ENCODE peak calls at places on chromosomes 2 and 18, in six cellular contexts. H is PC-3, Y is neuronal stem cell, P is IMR-90, Z is SK-N-SH, T is OCI-LY7. X is an unnamed sample.

GRCh38 chr2:15588329-15588919 is 3.2 kb upstream of the DDX1 start:
- DNase-seq in H (peak), Y (peak), P (peak), Z (peak), T (peak), X (peak)

GRCh38 chr2:201696151-201696659 is 2.2 kb downstream of the MPP4 start:
- DNase-seq in H (peak), Y (no peak), P (peak), Z (no peak), T (no peak), X (no peak)

GRCh38 chr2:113324684-113325160 is 46.0 kb upstream of the PAX8 start:
- DNase-seq in H (peak), Y (no peak), P (peak), Z (peak), T (no peak), X (no peak)

GRCh38 chr18:22465859-22466602 is 48.3 kb upstream of the CTAGE1 start:
- DNase-seq in H (peak), Y (no peak), P (peak), Z (no peak), T (no peak), X (peak)

GRCh38 chr2:241813080-241813805 is 4.2 kb downstream of the NEU4 start:
- DNase-seq in H (no peak), Y (no peak), P (no peak), Z (peak), T (no peak), X (no peak)

GRCh38 chr2:63537306-63537705 is 51.0 kb downstream of the WDPCP start:
- DNase-seq in H (peak), Y (no peak), P (peak), Z (no peak), T (no peak), X (no peak)

GRCh38 chr2:189683348-189683747 is 8.9 kb downstream of the ANKAR start:
- DNase-seq in H (peak), Y (no peak), P (peak), Z (no peak), T (no peak), X (no peak)

GRCh38 chr2:11542275-11542819 is 8.5 kb downstream of the GREB1 start:
- DNase-seq in H (no peak), Y (no peak), P (no peak), Z (no peak), T (no peak), X (no peak)

GRCh38 chr2:14827226-14828023 is 194.9 kb downstream of the LRATD1 start:
- DNase-seq in H (peak), Y (no peak), P (peak), Z (no peak), T (no peak), X (peak)

GRCh38 chr2:41194235-41194634 is 742.3 kb upstream of the SLC8A1 start:
- DNase-seq in H (peak), Y (no peak), P (peak), Z (peak), T (no peak), X (no peak)

DNA sequence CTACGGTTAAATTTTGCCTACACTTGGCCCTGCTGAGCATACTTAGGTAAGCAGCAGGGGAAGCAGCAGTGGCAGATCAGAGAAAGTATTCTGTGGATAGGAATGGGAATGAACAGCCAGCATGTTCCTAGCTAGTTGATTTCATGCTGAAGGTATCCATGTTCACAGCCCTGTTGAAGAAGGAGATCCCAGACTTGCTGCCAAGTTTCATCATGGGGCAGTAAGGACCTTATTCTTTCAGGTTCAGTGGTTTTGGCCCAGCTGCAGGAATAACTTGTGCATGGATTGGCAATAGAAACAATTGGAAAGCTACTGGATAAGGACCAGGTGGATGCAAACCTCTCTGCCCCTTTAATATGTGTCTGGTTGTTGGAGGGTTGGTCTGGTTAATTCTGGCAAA is 98.2 kb upstream of the TMEM178A start:
- DNase-seq in H (peak), Y (no peak), P (peak), Z (no peak), T (no peak), X (peak)
- H2AFZ ChIP-seq in H (peak), Y (no peak), P (peak), Z (no peak), T (no peak), X (no peak)

GRCh38 chr2:171598713-171599319 is 76.5 kb downstream of the CYBRD1 start:
- DNase-seq in H (peak), Y (peak), P (peak), Z (peak), T (peak), X (peak)
- H2AFZ ChIP-seq in H (peak), Y (no peak), P (no peak), Z (peak), T (peak), X (no peak)

GRCh38 chr18:59388180-59388579 is 29.1 kb upstream of the LMAN1 start:
- DNase-seq in H (no peak), Y (no peak), P (no peak), Z (no peak), T (no peak), X (no peak)

GRCh38 chr18:59388817-59389216 is 29.8 kb upstream of the LMAN1 start:
- DNase-seq in H (no peak), Y (no peak), P (no peak), Z (no peak), T (no peak), X (no peak)

GRCh38 chr18:59383831-59384230 is 24.8 kb upstream of the LMAN1 start:
- DNase-seq in H (no peak), Y (peak), P (no peak), Z (no peak), T (no peak), X (no peak)

GRCh38 chr18:59385191-59385590 is 26.1 kb upstream of the LMAN1 start:
- DNase-seq in H (no peak), Y (no peak), P (no peak), Z (no peak), T (no peak), X (no peak)

DNA sequence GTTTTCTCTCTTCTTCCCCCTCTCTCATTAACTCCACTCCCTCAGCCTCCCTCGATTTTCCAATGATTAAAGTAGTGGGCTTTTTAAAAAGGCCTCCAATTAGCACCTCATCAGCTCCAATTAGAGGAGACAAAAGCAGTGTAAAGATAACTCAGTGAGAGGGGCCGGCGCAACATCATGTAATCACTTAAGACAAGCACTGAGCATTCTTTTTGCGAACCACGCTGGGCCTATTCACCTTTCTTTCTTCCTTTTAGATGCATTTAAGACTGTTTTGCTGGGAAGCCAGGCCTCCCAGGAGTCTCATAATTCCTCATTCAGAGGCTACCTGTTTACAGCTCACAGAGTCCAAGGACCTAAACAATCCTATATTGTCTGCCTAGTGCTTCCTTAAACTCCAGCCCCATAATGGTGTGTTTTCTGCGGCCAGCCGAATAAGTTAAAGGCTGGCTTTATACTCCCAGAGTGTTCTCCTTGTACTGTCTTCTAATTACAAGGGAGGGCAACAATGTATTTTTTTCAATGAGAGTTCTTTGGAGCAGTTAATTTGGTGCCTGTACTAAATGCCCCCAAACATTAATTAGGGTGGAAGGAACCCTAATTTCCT is 27.9 kb upstream of the LMAN1 start:
- DNase-seq in H (no peak), Y (peak), P (no peak), Z (no peak), T (no peak), X (no peak)
- H2AFZ ChIP-seq in H (no peak), Y (no peak), P (no peak), Z (no peak), T (no peak), X (no peak)

DNA sequence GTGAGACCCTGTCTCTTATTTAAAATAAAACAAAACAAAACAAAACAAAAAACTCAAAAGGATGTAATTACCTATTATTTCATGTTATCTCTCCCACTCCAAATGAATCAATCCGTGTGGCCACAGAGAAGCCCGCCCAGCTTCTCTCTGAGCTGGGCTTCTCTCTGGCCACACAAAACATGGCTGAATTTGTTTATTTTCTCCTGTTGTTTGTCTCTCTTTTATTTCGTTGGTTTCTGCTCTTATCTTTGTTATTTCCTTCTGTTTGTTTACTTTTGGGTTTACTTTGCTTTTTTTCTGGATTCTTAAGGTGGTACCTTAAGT is 1.5 kb upstream of the TRABD2A start:
- DNase-seq in H (no peak), Y (no peak), P (no peak), Z (no peak), T (no peak), X (no peak)
- H2AFZ ChIP-seq in H (peak), Y (no peak), P (peak), Z (peak), T (peak), X (no peak)

GRCh38 chr2:33336036-33336625 is 140.3 kb upstream of the RASGRP3 start:
- DNase-seq in H (no peak), Y (no peak), P (no peak), Z (no peak), T (peak), X (no peak)
- H2AFZ ChIP-seq in H (no peak), Y (no peak), P (no peak), Z (no peak), T (no peak), X (no peak)

X was measured in trophoblast cell.